ENCODE peak calls at places on chromosomes 6 and 20, in four cellular contexts. T, O, L and I are unnamed samples.

GRCh38 chr20:5205348-5206210 is 78.8 kb downstream of the CDS2 start:
- DNase-seq in T (no peak), O (peak; percentile 80), L (peak; percentile 77), I (peak; percentile 87)

GRCh38 chr6:24054388-24054787 is 71.6 kb upstream of the NRSN1 start:
- DNase-seq in T (no peak), O (no peak), L (no peak), I (peak; percentile 17)

GRCh38 chr6:27593200-27593818 is 120.4 kb upstream of the ZNF184 start:
- DNase-seq in T (no peak), O (no peak), L (no peak), I (no peak)

GRCh38 chr6:48883116-48883515 is 579.9 kb downstream of the MMUT start:
- DNase-seq in T (no peak), O (no peak), L (no peak), I (no peak)

GRCh38 chr6:124400600-124400999 is 561.6 kb upstream of the RNF217 start:
- DNase-seq in T (no peak), O (no peak), L (no peak), I (no peak)

GRCh38 chr20:33793011-33793931 is 17.9 kb upstream of the CHMP4B start:
- DNase-seq in T (no peak), O (peak; percentile 40), L (no peak), I (no peak)

GRCh38 chr6:144341831-144342527 is 56.8 kb downstream of the UTRN start:
- DNase-seq in T (no peak), O (peak; percentile 63), L (no peak), I (no peak)

GRCh38 chr6:4345543-4345942 is 210.2 kb upstream of the ECI2 start:
- DNase-seq in T (no peak), O (no peak), L (no peak), I (no peak)

GRCh38 chr6:46642928-46643751 is 9.5 kb downstream of the CYP39A1 start:
- DNase-seq in T (no peak), O (no peak), L (no peak), I (no peak)

GRCh38 chr6:79927758-79928157 is 19.6 kb downstream of the ELOVL4 start:
- DNase-seq in T (no peak), O (no peak), L (no peak), I (no peak)

GRCh38 chr20:34717230-34718095 is 13.3 kb downstream of the TP53INP2 start:
- DNase-seq in T (no peak), O (peak; percentile 90), L (no peak), I (no peak)

GRCh38 chr20:51423810-51424209 is 118.7 kb downstream of the NFATC2 start:
- DNase-seq in T (no peak), O (no peak), L (no peak), I (peak; percentile 28)

GRCh38 chr20:46602429-46602828 is 48.8 kb downstream of the SLC13A3 start:
- DNase-seq in T (no peak), O (no peak), L (no peak), I (no peak)

GRCh38 chr20:48815537-48815936 is 12.3 kb downstream of the PREX1 start:
- DNase-seq in T (no peak), O (no peak), L (no peak), I (no peak)

GRCh38 chr20:14829897-14830296 is 492.5 kb upstream of the FLRT3 start:
- DNase-seq in T (peak; percentile 86), O (no peak), L (no peak), I (no peak)

GRCh38 chr6:97059473-97059872 is 134.9 kb downstream of the KLHL32 start:
- DNase-seq in T (peak; percentile 17), O (peak; percentile 17), L (peak; percentile 15), I (no peak)

GRCh38 chr20:48307277-48307676 is 520.5 kb downstream of the PREX1 start:
- DNase-seq in T (no peak), O (no peak), L (no peak), I (no peak)

GRCh38 chr20:15834857-15835256 is 738.4 kb downstream of the KIF16B start:
- DNase-seq in T (no peak), O (no peak), L (no peak), I (no peak)

GRCh38 chr6:66849843-66850242 is 1142.8 kb upstream of the EYS start:
- DNase-seq in T (no peak), O (no peak), L (no peak), I (no peak)

GRCh38 chr6:141562181-141562800 is 570.4 kb upstream of the GJE1 start:
- DNase-seq in T (no peak), O (no peak), L (peak; percentile 13), I (peak; percentile 59)

GRCh38 chr20:37223053-37223452 is 38.6 kb downstream of the GHRH start:
- DNase-seq in T (no peak), O (no peak), L (no peak), I (no peak)

GRCh38 chr6:163457637-163458561 is 43.4 kb downstream of the QKI start:
- DNase-seq in T (no peak), O (peak; percentile 23), L (no peak), I (no peak)

DNA sequence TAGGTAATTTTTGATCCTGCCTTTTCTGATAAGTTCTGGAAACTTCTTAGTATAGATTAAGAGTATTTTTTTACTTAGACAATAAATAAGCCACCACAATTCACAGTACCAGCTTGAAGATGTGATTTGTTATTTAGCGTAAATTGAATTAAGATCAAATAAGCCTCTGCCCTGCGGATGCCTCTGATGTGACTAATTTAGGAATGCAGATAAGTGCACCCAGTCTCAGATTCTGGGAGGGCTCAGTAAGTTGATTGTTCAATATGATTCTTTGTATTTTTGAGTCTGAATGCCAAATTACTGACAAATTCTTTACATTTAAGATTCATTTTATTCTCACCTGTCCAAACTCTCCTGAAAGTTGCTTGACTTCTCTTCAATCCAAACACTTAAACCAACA is 147.5 kb downstream of the THBS2 start:
- DNase-seq in T (no peak), O (no peak), L (no peak), I (no peak)
- TF ChIP-seq ATF2 in T (no peak), O (no peak), L (no peak), I (no peak)

DNA sequence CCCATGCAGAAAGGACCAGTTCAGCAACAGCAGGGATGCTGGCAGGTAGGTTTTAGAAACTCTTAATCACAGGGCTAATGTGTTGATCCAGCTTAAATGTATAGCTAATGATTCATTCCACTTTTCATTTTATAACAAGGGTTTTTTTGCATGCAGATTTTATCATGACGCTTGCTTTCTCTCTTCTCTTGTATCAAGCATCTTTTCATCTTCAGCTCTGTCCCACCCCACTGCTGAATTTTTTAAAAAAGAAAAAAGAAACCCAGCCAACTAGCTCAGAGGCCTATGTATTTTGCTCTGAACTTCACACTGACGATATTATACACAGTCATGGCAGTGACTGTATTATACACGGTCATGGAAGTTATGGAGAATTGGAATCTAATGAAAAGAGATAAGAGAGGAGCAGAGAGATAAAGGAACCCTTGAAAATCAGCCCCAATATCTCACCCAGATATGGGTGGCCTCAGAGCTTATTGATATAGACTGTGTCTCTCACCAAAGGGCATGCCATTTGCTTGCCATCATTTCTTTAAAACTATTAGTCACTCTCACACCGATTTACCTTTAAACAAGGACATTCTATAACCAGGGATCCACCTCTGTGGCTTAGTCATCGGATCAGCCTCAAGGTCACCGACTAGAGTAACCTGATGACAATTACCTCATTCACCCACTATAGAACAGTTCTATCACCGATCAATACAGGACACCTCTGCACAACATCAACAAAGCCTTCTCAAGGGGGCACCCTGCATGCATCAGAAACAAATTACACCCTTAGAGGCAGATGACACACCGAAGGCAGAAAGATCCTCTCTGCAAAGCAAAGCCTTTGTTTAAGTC is 222.0 kb downstream of the ATXN1 start:
- DNase-seq in T (no peak), O (peak; percentile 96), L (no peak), I (no peak)
- TF ChIP-seq CREM in T (no peak), O (peak; percentile 64), L (no peak), I (no peak)

GRCh38 chr6:168247456-168248147 is 72.0 kb downstream of the DACT2 start:
- DNase-seq in T (no peak), O (peak; percentile 40), L (no peak), I (no peak)
- TF ChIP-seq ATF2 in T (no peak), O (peak; percentile 10), L (no peak), I (no peak)

DNA sequence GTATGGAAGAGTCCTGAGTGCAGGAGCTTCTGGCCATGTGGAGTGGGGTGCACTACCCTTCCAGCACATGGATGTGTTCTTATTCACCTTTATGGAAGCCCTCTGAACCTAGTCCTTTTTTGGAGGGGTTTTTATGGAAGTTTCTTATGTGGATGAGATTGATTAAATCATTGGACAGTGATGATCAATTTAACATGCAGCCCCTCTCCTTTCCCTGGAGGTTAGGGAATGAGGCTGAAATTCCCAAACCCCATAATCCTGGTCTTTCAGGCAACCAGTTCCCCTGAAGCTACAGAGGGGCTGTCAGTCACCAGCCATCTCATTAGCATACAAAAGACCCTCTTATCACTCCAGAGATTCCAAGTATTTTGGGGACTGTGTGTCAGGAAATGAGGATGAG is 183.9 kb upstream of the MAP3K7 start:
- DNase-seq in T (no peak), O (no peak), L (no peak), I (no peak)
- TF ChIP-seq CREM in T (no peak), O (no peak), L (no peak), I (no peak)

GRCh38 chr6:81228912-81229540 is 523.5 kb downstream of the TENT5A start:
- DNase-seq in T (no peak), O (no peak), L (no peak), I (no peak)
- TF ChIP-seq ATF2 in T (no peak), O (no peak), L (no peak), I (no peak)

GRCh38 chr6:170249817-170250216 is 41.1 kb downstream of the DLL1 start:
- DNase-seq in T (no peak), O (no peak), L (no peak), I (no peak)

GRCh38 chr6:170251776-170252571 is 38.9 kb downstream of the DLL1 start:
- DNase-seq in T (no peak), O (no peak), L (no peak), I (no peak)

GRCh38 chr6:170250451-170250850 is 40.4 kb downstream of the DLL1 start:
- DNase-seq in T (no peak), O (no peak), L (no peak), I (no peak)

GRCh38 chr6:170248861-170249600 is 41.8 kb downstream of the DLL1 start:
- DNase-seq in T (no peak), O (no peak), L (no peak), I (no peak)

DNA sequence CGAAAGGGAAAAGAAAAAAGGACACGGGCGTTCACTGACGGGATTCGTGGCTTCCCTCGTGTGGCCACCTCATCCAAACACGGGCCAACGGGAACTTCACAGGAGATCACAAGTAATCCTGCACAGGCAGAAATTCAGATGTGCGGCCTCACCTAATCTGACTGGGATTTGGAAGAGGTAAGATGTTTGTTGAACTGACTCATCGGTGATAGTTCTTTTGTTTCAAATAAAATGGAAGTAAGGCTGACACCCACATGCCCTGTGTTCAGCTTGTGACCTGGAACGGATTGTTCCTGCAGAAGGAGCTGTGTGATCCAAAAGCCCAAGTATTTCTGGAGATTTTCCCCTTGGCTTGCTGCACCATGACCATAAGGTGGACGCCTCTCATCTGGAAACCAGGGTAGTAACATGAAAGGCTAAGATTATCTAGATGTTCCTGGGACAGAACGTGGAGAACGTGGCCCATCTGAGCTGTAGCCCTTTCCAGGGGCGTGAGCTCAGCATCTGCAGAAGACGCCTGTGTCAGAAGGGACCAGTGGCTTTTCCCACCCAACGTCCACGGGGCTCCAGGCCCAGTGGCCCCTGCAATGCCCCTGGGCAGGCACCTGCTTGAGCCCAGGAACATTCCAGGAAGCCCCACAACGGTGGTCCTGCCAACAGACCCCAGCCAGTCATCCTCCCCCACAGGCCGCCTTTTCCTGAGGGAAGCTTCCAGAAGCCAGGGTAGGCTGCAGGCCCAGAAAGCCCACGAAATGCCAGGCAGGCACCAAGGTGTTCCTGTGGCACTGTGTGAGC is 39.7 kb downstream of the DLL1 start:
- DNase-seq in T (no peak), O (no peak), L (no peak), I (no peak)
- TF ChIP-seq CREM in T (no peak), O (no peak), L (no peak), I (no peak)